ENCODE peak calls at places on chromosomes 5 and 9, in ten cellular contexts. P is stimulated activated CD4-positive, alpha-beta T cell treated with anti-CD3 and anti-CD28 coated beads, Interleukin-2, amount 100 ng/mL, for 24 hours; J is hippocampal formation; A is HTR-8/SVneo; E is BJ; I is stimulated activated CD8-positive, alpha-beta memory T cell treated with anti-CD3 and anti-CD28 coated beads, Interleukin-7, amount 100 ng/mL, for 1 hour; U is H9; W is GM20000; M is NCI-H2171 treated with DMSO at 0.1 percent for 48 hours; Z is psoas muscle. O is an unnamed sample.

GRCh38 chr5:180389252-180390101 is 36.3 kb upstream of the GFPT2 start:
- DNase-seq in P (no peak), J (no peak), A (no peak), E (no peak), I (no peak), U (no peak), W (no peak), M (no peak), Z (peak; percentile 70), O (no peak)

GRCh38 chr5:67679184-67679855 is 482.7 kb upstream of the CD180 start:
- DNase-seq in P (no peak), J (no peak), A (no peak), E (no peak), I (no peak), U (no peak), W (no peak), M (no peak), Z (no peak), O (no peak)

GRCh38 chr5:181224390-181225234 is 1.5 kb downstream of the TRIM41 start:
- DNase-seq in P (peak; percentile 47), J (no peak), A (no peak), E (no peak), I (no peak), U (no peak), W (peak; percentile 17), M (no peak), Z (no peak), O (no peak)

GRCh38 chr5:159878988-159879471 is 37.3 kb upstream of the ADRA1B start:
- DNase-seq in P (no peak), J (peak; percentile 39), A (peak; percentile 62), E (peak; percentile 37), I (no peak), U (peak; percentile 84), W (no peak), M (no peak), Z (peak; percentile 77), O (no peak)

GRCh38 chr5:89628876-89629635 is 746.1 kb upstream of the MEF2C start:
- DNase-seq in P (no peak), J (no peak), A (no peak), E (no peak), I (no peak), U (no peak), W (no peak), M (no peak), Z (no peak), O (no peak)

GRCh38 chr9:63816742-63817621 is 1468.0 kb downstream of the FOXD4L5 start:
- DNase-seq in P (peak; percentile 82), J (no peak), A (peak; percentile 25), E (peak; percentile 32), I (peak; percentile 36), U (peak; percentile 99), W (peak; percentile 90), M (no peak), Z (peak; percentile 60), O (no peak)

GRCh38 chr9:89877051-89878002 is 272.5 kb downstream of the GADD45G start:
- DNase-seq in P (no peak), J (no peak), A (no peak), E (no peak), I (no peak), U (peak; percentile 18), W (no peak), M (no peak), Z (no peak), O (no peak)

GRCh38 chr5:23446436-23446835 is 61.0 kb upstream of the PRDM9 start:
- DNase-seq in P (no peak), J (no peak), A (no peak), E (no peak), I (no peak), U (no peak), W (no peak), M (no peak), Z (no peak), O (no peak)

GRCh38 chr5:41787257-41787656 is 83.0 kb downstream of the OXCT1 start:
- DNase-seq in P (no peak), J (no peak), A (no peak), E (no peak), I (no peak), U (no peak), W (no peak), M (no peak), Z (no peak), O (no peak)

GRCh38 chr5:59317023-59317771 is 576.3 kb downstream of the PDE4D start:
- DNase-seq in P (no peak), J (no peak), A (peak; percentile 9), E (peak; percentile 17), I (no peak), U (no peak), W (no peak), M (no peak), Z (no peak), O (no peak)

GRCh38 chr5:141867651-141868050 is 10.6 kb downstream of the PCDH1 start:
- DNase-seq in P (no peak), J (no peak), A (no peak), E (no peak), I (no peak), U (no peak), W (no peak), M (no peak), Z (no peak), O (no peak)

GRCh38 chr5:150299571-150300327 is 3.0 kb downstream of the ARSI start:
- DNase-seq in P (no peak), J (no peak), A (no peak), E (no peak), I (no peak), U (no peak), W (peak; percentile 62), M (no peak), Z (no peak), O (no peak)

GRCh38 chr5:75051217-75051751 is 1.1 kb downstream of the GCNT4 start:
- DNase-seq in P (peak; percentile 28), J (no peak), A (no peak), E (no peak), I (no peak), U (peak; percentile 38), W (no peak), M (no peak), Z (no peak), O (no peak)

GRCh38 chr9:118238139-118238538 is 533.9 kb downstream of the TLR4 start:
- DNase-seq in P (no peak), J (no peak), A (no peak), E (no peak), I (no peak), U (no peak), W (no peak), M (no peak), Z (no peak), O (no peak)

GRCh38 chr5:6765612-6766525 is 52.6 kb downstream of the TENT4A start:
- DNase-seq in P (peak; percentile 74), J (peak; percentile 62), A (peak; percentile 90), E (no peak), I (peak; percentile 7), U (peak; percentile 91), W (peak; percentile 84), M (peak; percentile 63), Z (peak; percentile 73), O (no peak)

GRCh38 chr5:65535529-65535987 is 27.4 kb downstream of the CENPK start:
- DNase-seq in P (no peak), J (no peak), A (no peak), E (no peak), I (no peak), U (no peak), W (no peak), M (no peak), Z (no peak), O (no peak)

O was measured in pulmonary artery endothelial cell.